ENCODE peak calls at places on chromosomes 6 and 20, in ten cellular contexts. One of them, this sample, is unnamed.

GRCh38 chr6:51514396-51515051 is 572.9 kb downstream of the PKHD1 start:
- DNase-seq in NCI-H1417 treated with DMSO at 0.1 percent for 48 hours: no peak
- DNase-seq in Kasumi-1: no peak
- DNase-seq in skeletal muscle cell: no peak
- DNase-seq in OCI-LY7: no peak
- DNase-seq in RWPE1: peak; percentile 62
- DNase-seq in GM13977: no peak
- DNase-seq in upper lobe of right lung: no peak
- DNase-seq in left cardiac atrium: no peak
- DNase-seq in ACHN: no peak
- DNase-seq in this sample: no peak

GRCh38 chr6:30101423-30101938 is 11.4 kb downstream of the TRIM31 start:
- DNase-seq in NCI-H1417 treated with DMSO at 0.1 percent for 48 hours: no peak
- DNase-seq in Kasumi-1: no peak
- DNase-seq in skeletal muscle cell: no peak
- DNase-seq in OCI-LY7: no peak
- DNase-seq in RWPE1: peak; percentile 26
- DNase-seq in GM13977: peak; percentile 64
- DNase-seq in upper lobe of right lung: no peak
- DNase-seq in left cardiac atrium: no peak
- DNase-seq in ACHN: no peak
- DNase-seq in this sample: no peak

GRCh38 chr6:109874086-109874485 is 104.0 kb upstream of the GPR6 start:
- DNase-seq in NCI-H1417 treated with DMSO at 0.1 percent for 48 hours: no peak
- DNase-seq in Kasumi-1: no peak
- DNase-seq in skeletal muscle cell: no peak
- DNase-seq in OCI-LY7: no peak
- DNase-seq in RWPE1: no peak
- DNase-seq in GM13977: no peak
- DNase-seq in upper lobe of right lung: no peak
- DNase-seq in left cardiac atrium: no peak
- DNase-seq in ACHN: no peak
- DNase-seq in this sample: no peak

GRCh38 chr6:149761438-149761837 is 11.9 kb downstream of the PCMT1 start:
- DNase-seq in NCI-H1417 treated with DMSO at 0.1 percent for 48 hours: no peak
- DNase-seq in Kasumi-1: peak; percentile 74
- DNase-seq in skeletal muscle cell: no peak
- DNase-seq in OCI-LY7: peak; percentile 61
- DNase-seq in RWPE1: no peak
- DNase-seq in GM13977: peak; percentile 45
- DNase-seq in upper lobe of right lung: no peak
- DNase-seq in left cardiac atrium: no peak
- DNase-seq in ACHN: no peak
- DNase-seq in this sample: no peak

GRCh38 chr6:136961848-136962247 is 39.7 kb downstream of the SLC35D3 start:
- DNase-seq in NCI-H1417 treated with DMSO at 0.1 percent for 48 hours: no peak
- DNase-seq in Kasumi-1: no peak
- DNase-seq in skeletal muscle cell: no peak
- DNase-seq in OCI-LY7: no peak
- DNase-seq in RWPE1: no peak
- DNase-seq in GM13977: no peak
- DNase-seq in upper lobe of right lung: no peak
- DNase-seq in left cardiac atrium: no peak
- DNase-seq in ACHN: no peak
- DNase-seq in this sample: no peak

GRCh38 chr6:14107000-14107399 is 10.6 kb upstream of the CD83 start:
- DNase-seq in NCI-H1417 treated with DMSO at 0.1 percent for 48 hours: no peak
- DNase-seq in Kasumi-1: no peak
- DNase-seq in skeletal muscle cell: no peak
- DNase-seq in OCI-LY7: no peak
- DNase-seq in RWPE1: no peak
- DNase-seq in GM13977: no peak
- DNase-seq in upper lobe of right lung: no peak
- DNase-seq in left cardiac atrium: no peak
- DNase-seq in ACHN: no peak
- DNase-seq in this sample: no peak

GRCh38 chr20:24814556-24815195 is 134.4 kb upstream of the CST7 start:
- DNase-seq in NCI-H1417 treated with DMSO at 0.1 percent for 48 hours: no peak
- DNase-seq in Kasumi-1: no peak
- DNase-seq in skeletal muscle cell: no peak
- DNase-seq in OCI-LY7: no peak
- DNase-seq in RWPE1: no peak
- DNase-seq in GM13977: no peak
- DNase-seq in upper lobe of right lung: no peak
- DNase-seq in left cardiac atrium: no peak
- DNase-seq in ACHN: no peak
- DNase-seq in this sample: no peak

GRCh38 chr20:62356948-62357667 is 10.0 kb downstream of the LAMA5 start:
- DNase-seq in NCI-H1417 treated with DMSO at 0.1 percent for 48 hours: no peak
- DNase-seq in Kasumi-1: no peak
- DNase-seq in skeletal muscle cell: no peak
- DNase-seq in OCI-LY7: no peak
- DNase-seq in RWPE1: peak; percentile 88
- DNase-seq in GM13977: no peak
- DNase-seq in upper lobe of right lung: no peak
- DNase-seq in left cardiac atrium: peak; percentile 88
- DNase-seq in ACHN: peak; percentile 78
- DNase-seq in this sample: peak; percentile 80

GRCh38 chr6:170184324-170184723 is 106.6 kb downstream of the DLL1 start:
- DNase-seq in NCI-H1417 treated with DMSO at 0.1 percent for 48 hours: no peak
- DNase-seq in Kasumi-1: peak; percentile 51
- DNase-seq in skeletal muscle cell: no peak
- DNase-seq in OCI-LY7: no peak
- DNase-seq in RWPE1: no peak
- DNase-seq in GM13977: no peak
- DNase-seq in upper lobe of right lung: peak; percentile 48
- DNase-seq in left cardiac atrium: no peak
- DNase-seq in ACHN: no peak
- DNase-seq in this sample: no peak

GRCh38 chr6:110486756-110487155 is 10.3 kb upstream of the SLC22A16 start:
- DNase-seq in NCI-H1417 treated with DMSO at 0.1 percent for 48 hours: no peak
- DNase-seq in Kasumi-1: no peak
- DNase-seq in skeletal muscle cell: no peak
- DNase-seq in OCI-LY7: no peak
- DNase-seq in RWPE1: no peak
- DNase-seq in GM13977: no peak
- DNase-seq in upper lobe of right lung: no peak
- DNase-seq in left cardiac atrium: no peak
- DNase-seq in ACHN: no peak
- DNase-seq in this sample: no peak

GRCh38 chr20:36092424-36093024 is 62.0 kb upstream of the EPB41L1 start:
- DNase-seq in NCI-H1417 treated with DMSO at 0.1 percent for 48 hours: no peak
- DNase-seq in Kasumi-1: no peak
- DNase-seq in skeletal muscle cell: no peak
- DNase-seq in OCI-LY7: no peak
- DNase-seq in RWPE1: no peak
- DNase-seq in GM13977: peak; percentile 66
- DNase-seq in upper lobe of right lung: peak; percentile 81
- DNase-seq in left cardiac atrium: peak; percentile 51
- DNase-seq in ACHN: peak; percentile 30
- DNase-seq in this sample: peak; percentile 23

GRCh38 chr6:45609141-45609638 is 231.5 kb upstream of the SUPT3H start:
- DNase-seq in NCI-H1417 treated with DMSO at 0.1 percent for 48 hours: no peak
- DNase-seq in Kasumi-1: no peak
- DNase-seq in skeletal muscle cell: peak; percentile 96
- DNase-seq in OCI-LY7: no peak
- DNase-seq in RWPE1: no peak
- DNase-seq in GM13977: no peak
- DNase-seq in upper lobe of right lung: peak; percentile 65
- DNase-seq in left cardiac atrium: no peak
- DNase-seq in ACHN: no peak
- DNase-seq in this sample: no peak

GRCh38 chr6:99819853-99820252 is 174.2 kb downstream of the MCHR2 start:
- DNase-seq in NCI-H1417 treated with DMSO at 0.1 percent for 48 hours: no peak
- DNase-seq in Kasumi-1: no peak
- DNase-seq in skeletal muscle cell: no peak
- DNase-seq in OCI-LY7: no peak
- DNase-seq in RWPE1: no peak
- DNase-seq in GM13977: no peak
- DNase-seq in upper lobe of right lung: no peak
- DNase-seq in left cardiac atrium: no peak
- DNase-seq in ACHN: no peak
- DNase-seq in this sample: no peak

GRCh38 chr6:44278316-44278715 is 8.1 kb downstream of the TMEM151B start:
- DNase-seq in NCI-H1417 treated with DMSO at 0.1 percent for 48 hours: no peak
- DNase-seq in Kasumi-1: no peak
- DNase-seq in skeletal muscle cell: no peak
- DNase-seq in OCI-LY7: no peak
- DNase-seq in RWPE1: no peak
- DNase-seq in GM13977: no peak
- DNase-seq in upper lobe of right lung: no peak
- DNase-seq in left cardiac atrium: no peak
- DNase-seq in ACHN: no peak
- DNase-seq in this sample: no peak